ENCODE peak calls at places on chromosomes 16 and 17, in four cellular contexts. H is thoracic aorta, D is fibroblast of lung, N is cardiac fibroblast. V is an unnamed sample.

GRCh38 chr17:60525347-60525623 is 757 bp downstream of the APPBP2 start:
- DNase-seq in H (no peak), D (peak), N (no peak), V (peak)

GRCh38 chr16:25260416-25260815 is 2.8 kb upstream of the ZKSCAN2 start:
- DNase-seq in H (no peak), D (no peak), N (peak), V (no peak)

GRCh38 chr17:78343099-78343432 is 16.8 kb downstream of the SOCS3 start:
- DNase-seq in H (peak), D (peak), N (peak), V (peak)

GRCh38 chr16:31474173-31474714 is 2.3 kb downstream of the TGFB1I1 start:
- DNase-seq in H (no peak), D (peak), N (peak), V (peak)

GRCh38 chr17:7282752-7283321 is 1.3 kb downstream of the SLC2A4 start:
- DNase-seq in H (no peak), D (peak), N (no peak), V (no peak)

GRCh38 chr17:57584050-57584551 is 161.0 kb downstream of the CCDC182 start:
- DNase-seq in H (no peak), D (peak), N (no peak), V (no peak)

GRCh38 chr17:82204831-82205719 is 7.6 kb downstream of the CCDC57 start:
- DNase-seq in H (no peak), D (peak), N (peak), V (peak)

GRCh38 chr16:89352091-89352681 is 134.7 kb downstream of the ZNF778 start:
- DNase-seq in H (no peak), D (no peak), N (no peak), V (no peak)

GRCh38 chr16:49436181-49436580 is 62.6 kb downstream of the C16orf78 start:
- DNase-seq in H (no peak), D (no peak), N (no peak), V (no peak)

GRCh38 chr16:89697616-89698331 is 3.7 kb downstream of the SPATA2L start:
- DNase-seq in H (no peak), D (no peak), N (no peak), V (no peak)

GRCh38 chr17:16068323-16068722 is 68.7 kb downstream of the TTC19 start:
- DNase-seq in H (no peak), D (peak), N (peak), V (no peak)

GRCh38 chr16:3012246-3012645 is 477 bp upstream of the CLDN9 start:
- DNase-seq in H (no peak), D (no peak), N (no peak), V (no peak)

GRCh38 chr17:4236456-4236855 is 27.3 kb downstream of the ANKFY1 start:
- DNase-seq in H (no peak), D (peak), N (peak), V (no peak)

GRCh38 chr16:49278944-49279725 is 2.5 kb downstream of the CBLN1 start:
- DNase-seq in H (no peak), D (no peak), N (no peak), V (no peak)

GRCh38 chr17:35799942-35800341 is 4.5 kb upstream of the MMP28 start:
- DNase-seq in H (no peak), D (peak), N (no peak), V (peak)

GRCh38 chr17:3636908-3637373 is 381 bp downstream of the CTNS start:
- DNase-seq in H (no peak), D (no peak), N (peak), V (no peak)

GRCh38 chr16:81492965-81493754 is 48.6 kb downstream of the CMIP start:
- DNase-seq in H (no peak), D (no peak), N (no peak), V (no peak)

GRCh38 chr17:57607553-57608120 is 137.5 kb downstream of the CCDC182 start:
- DNase-seq in H (no peak), D (no peak), N (peak), V (no peak)

GRCh38 chr16:54817432-54817831 is 113.2 kb upstream of the IRX5 start:
- DNase-seq in H (no peak), D (no peak), N (peak), V (peak)

DNA sequence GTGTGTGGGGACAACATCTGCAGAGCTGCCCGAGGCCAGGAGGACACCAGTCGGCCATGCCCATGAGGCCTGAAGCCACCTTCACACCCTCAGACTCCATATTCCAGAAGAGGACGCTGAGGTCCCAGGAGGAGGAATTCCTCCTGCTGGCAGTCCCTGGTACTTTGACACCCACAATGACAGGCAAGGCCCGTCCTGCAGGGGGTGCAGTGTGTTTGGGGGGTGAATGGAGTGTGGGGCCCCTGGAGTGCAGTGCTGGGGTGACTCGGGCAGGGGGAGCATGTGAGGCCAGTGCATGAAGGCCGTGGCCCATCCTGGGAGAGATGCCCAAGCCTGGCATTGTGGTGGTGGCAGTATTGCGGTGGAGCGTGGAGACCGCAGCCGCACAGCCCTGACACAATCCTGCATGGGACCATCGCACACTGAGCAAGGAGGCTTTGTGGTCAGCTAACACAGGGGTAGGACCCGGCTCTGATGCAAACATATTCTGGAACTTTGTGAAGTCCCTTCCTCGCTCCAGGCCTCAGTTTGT is 52.2 kb downstream of the ZDHHC7 start:
- DNase-seq in H (no peak), D (no peak), N (no peak), V (no peak)
- TF ChIP-seq CTCF in H (no peak), D (peak), N (peak), V (no peak)

DNA sequence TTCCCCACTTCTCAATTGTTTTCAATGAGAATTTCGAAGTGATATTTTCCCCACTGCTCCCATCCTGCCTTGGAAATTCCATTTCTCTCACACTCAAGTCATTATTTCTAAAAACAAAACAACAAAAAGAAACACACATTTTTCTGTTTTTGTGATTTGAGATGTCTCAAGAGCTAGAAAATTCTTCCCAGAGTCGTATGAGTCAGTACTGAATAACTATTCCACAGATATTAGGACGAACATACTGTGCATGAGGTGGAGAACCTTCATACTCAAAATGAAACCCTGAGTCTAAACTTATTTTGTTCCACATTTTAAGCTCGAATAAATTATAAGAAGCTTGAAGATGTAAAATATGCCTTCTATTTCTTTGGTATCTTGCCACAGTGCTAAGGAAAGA is 204.6 kb downstream of the SLC39A11 start:
- DNase-seq in H (no peak), D (no peak), N (peak), V (no peak)
- H3K4me3 ChIP-seq in H (no peak), D (no peak), N (no peak), V (no peak)

DNA sequence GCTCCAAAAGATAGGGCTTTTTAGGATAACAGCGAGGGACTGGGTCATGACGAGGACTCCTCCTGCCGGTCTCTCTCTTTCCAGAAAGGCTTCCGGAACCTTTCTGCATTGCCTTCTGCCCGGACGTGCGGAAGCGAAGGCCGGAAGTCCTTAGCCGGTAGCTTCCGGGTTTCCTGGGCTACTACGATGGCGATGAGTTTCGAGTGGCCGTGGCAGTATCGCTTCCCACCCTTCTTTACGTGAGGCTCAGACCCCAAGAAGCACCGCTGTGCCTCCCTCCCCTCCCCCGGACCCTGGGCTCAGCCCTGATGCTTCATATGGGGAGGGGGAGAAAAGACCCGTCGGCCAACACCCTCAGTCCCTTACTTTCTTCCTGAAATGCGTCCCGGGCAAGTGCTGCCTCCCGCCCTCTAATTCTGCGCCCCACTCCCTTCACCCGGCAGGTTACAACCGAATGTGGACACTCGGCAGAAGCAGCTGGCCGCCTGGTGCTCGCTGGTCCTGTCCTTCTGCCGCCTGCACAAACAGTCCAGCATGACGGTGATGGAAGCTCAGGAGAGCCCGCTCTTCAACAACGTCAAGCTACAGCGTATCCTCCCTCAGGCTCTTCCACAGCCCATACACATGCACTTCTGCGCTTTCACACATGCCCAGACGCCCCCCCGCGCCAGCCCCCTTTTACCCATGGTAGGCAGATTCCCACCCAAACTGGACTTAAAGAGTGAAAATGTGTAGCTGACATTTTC is at the start of gene VPS25:
- DNase-seq in H (no peak), D (peak), N (peak), V (peak)
- TF ChIP-seq CTCF in H (no peak), D (peak), N (peak), V (peak)

GRCh38 chr17:70984873-70985272 is 815.5 kb downstream of the KCNJ2 start:
- DNase-seq in H (no peak), D (no peak), N (no peak), V (no peak)

GRCh38 chr17:70987867-70988340 is 818.6 kb downstream of the KCNJ2 start:
- DNase-seq in H (no peak), D (no peak), N (no peak), V (no peak)

DNA sequence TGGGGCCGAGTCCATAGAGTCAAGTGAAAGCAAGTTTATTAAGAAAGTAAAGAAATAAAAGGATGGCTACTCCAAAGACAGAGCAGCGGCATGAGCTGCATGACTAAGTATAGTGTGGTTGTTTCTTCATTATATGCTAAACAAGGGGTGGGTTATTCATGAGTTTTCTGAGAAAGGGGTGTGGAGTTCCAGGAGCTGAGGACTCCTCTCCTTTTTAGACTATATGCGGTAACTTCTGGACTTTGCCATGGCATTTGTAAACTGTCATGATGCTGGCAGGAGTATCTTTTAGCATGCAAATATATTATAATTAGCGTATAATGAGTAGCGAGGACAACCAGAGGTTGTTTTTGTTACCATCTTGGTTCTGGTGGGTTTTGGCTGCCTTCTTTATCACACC is 820.0 kb downstream of the KCNJ2 start:
- DNase-seq in H (no peak), D (no peak), N (peak), V (peak)
- H3K4me3 ChIP-seq in H (no peak), D (no peak), N (no peak), V (no peak)

GRCh38 chr17:39923836-39924690 is 3.3 kb downstream of the ORMDL3 start:
- DNase-seq in H (no peak), D (no peak), N (peak), V (peak)
- TF ChIP-seq CTCF in H (no peak), D (peak), N (peak), V (peak)

GRCh38 chr16:20613471-20613887 is 37.3 kb upstream of the ACSM2B start:
- DNase-seq in H (no peak), D (no peak), N (no peak), V (no peak)

GRCh38 chr16:20611350-20611902 is 35.3 kb upstream of the ACSM2B start:
- DNase-seq in H (no peak), D (no peak), N (no peak), V (no peak)

GRCh38 chr16:20610892-20611349 is 34.8 kb upstream of the ACSM2B start:
- DNase-seq in H (no peak), D (no peak), N (no peak), V (no peak)

GRCh38 chr16:20612551-20613470 is 36.6 kb upstream of the ACSM2B start:
- DNase-seq in H (peak), D (no peak), N (no peak), V (no peak)

DNA sequence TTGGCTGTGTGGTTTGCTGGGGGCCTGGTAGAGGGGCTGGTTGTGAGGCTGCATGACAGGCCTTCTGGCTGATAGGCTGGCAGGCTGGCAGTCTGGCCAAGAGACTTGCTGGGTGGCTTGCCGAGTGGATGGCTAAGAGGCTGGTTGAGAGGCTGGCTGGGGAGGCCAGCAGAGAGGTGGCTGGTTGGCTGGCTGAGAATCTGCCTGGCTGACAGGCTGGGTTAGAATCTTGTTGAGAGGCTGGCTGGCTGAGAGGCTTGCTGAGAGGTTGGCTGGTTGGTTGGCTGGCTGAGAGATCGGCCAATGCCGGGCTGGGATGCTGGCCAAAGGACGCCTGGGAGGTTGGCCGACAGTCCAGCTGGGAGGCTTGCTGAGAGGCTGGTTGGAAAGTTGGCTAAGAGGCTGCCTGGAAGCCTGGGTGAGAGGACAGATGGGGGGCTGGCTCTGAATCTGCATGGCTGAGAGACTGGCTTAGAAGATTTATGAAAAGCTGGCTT is 35.9 kb upstream of the ACSM2B start:
- DNase-seq in H (no peak), D (no peak), N (no peak), V (no peak)
- H3K4me3 ChIP-seq in H (peak), D (no peak), N (no peak), V (no peak)